ENCODE peak calls at places on chromosomes 7 and 10, in seven cellular contexts. L is MM.1S, J is GM23248, A is PC-3, V is GM23338, H is HCT116, E is PC-9. Q is an unnamed sample.

GRCh38 chr10:111698711-111699110 is 484.9 kb downstream of the GPAM start:
- DNase-seq in V (no peak), H (no peak), A (no peak), J (peak; percentile 33), L (no peak), E (no peak), Q (no peak)

GRCh38 chr10:127715782-127716378 is 21.1 kb upstream of the FOXI2 start:
- DNase-seq in L (peak; percentile 42), E (peak; percentile 41), A (peak; percentile 34), J (peak; percentile 38), V (peak; percentile 67), H (peak; percentile 46), Q (no peak)

GRCh38 chr10:93219347-93219746 is 145.7 kb downstream of the CYP26A1 start:
- DNase-seq in H (no peak), L (no peak), V (no peak), E (no peak), J (no peak), A (no peak), Q (no peak)

GRCh38 chr7:131620673-131621609 is 64.5 kb upstream of the PODXL start:
- DNase-seq in H (no peak), E (peak; percentile 16), J (no peak), L (no peak), V (peak; percentile 48), A (no peak), Q (no peak)

GRCh38 chr7:23956769-23957556 is 246.9 kb downstream of the STK31 start:
- DNase-seq in V (no peak), L (no peak), E (peak; percentile 77), J (no peak), H (no peak), A (peak; percentile 22), Q (peak; percentile 26)

GRCh38 chr10:35270100-35270499 is 66.2 kb upstream of the CCNY start:
- DNase-seq in L (no peak), A (peak; percentile 55), E (no peak), J (peak; percentile 25), V (no peak), H (no peak), Q (no peak)

GRCh38 chr10:17273403-17273802 is 45.4 kb downstream of the VIM start:
- DNase-seq in L (no peak), V (no peak), A (peak; percentile 48), J (peak; percentile 73), E (peak; percentile 42), H (peak; percentile 22), Q (peak; percentile 79)

GRCh38 chr10:5818894-5819293 is 5.7 kb upstream of the GDI2 start:
- DNase-seq in L (no peak), A (no peak), H (no peak), J (no peak), V (no peak), E (no peak), Q (no peak)

GRCh38 chr10:30857803-30858202 is 173.9 kb downstream of the ZNF438 start:
- DNase-seq in E (no peak), H (no peak), L (no peak), A (no peak), J (peak; percentile 80), V (no peak), Q (peak; percentile 24)

GRCh38 chr10:43272030-43272429 is 5.2 kb upstream of the RASGEF1A start:
- DNase-seq in A (no peak), L (no peak), H (no peak), E (no peak), V (no peak), J (no peak), Q (no peak)

GRCh38 chr10:36725581-36726520 is 399.5 kb upstream of the ANKRD30A start:
- DNase-seq in J (peak; percentile 91), E (no peak), A (peak; percentile 100), L (peak; percentile 44), H (no peak), V (peak; percentile 82), Q (peak; percentile 60)

GRCh38 chr10:79424221-79425073 is 21.0 kb downstream of the ZCCHC24 start:
- DNase-seq in E (no peak), A (no peak), L (no peak), V (no peak), H (no peak), J (peak; percentile 43), Q (peak; percentile 85)

GRCh38 chr7:134327896-134328295 is 11.2 kb upstream of the SLC35B4 start:
- DNase-seq in A (peak; percentile 65), E (peak; percentile 58), H (peak; percentile 75), J (peak; percentile 60), L (peak; percentile 70), V (peak; percentile 90), Q (peak; percentile 38)

GRCh38 chr10:93871805-93872204 is 22.0 kb upstream of the SLC35G1 start:
- DNase-seq in A (no peak), E (no peak), H (no peak), L (no peak), V (no peak), J (no peak), Q (peak; percentile 50)

GRCh38 chr10:98485959-98486358 is 39.2 kb upstream of the HPS1 start:
- DNase-seq in V (peak; percentile 6), J (peak; percentile 65), A (peak; percentile 39), H (no peak), E (no peak), L (no peak), Q (no peak)

GRCh38 chr10:98489561-98490481 is 43.1 kb upstream of the HPS1 start:
- DNase-seq in A (peak; percentile 80), H (no peak), J (peak; percentile 59), E (no peak), L (no peak), V (no peak), Q (peak; percentile 16)

GRCh38 chr10:98486421-98486820 is 39.7 kb upstream of the HPS1 start:
- DNase-seq in J (peak; percentile 92), L (no peak), E (no peak), H (no peak), V (no peak), A (peak; percentile 36), Q (no peak)

GRCh38 chr10:98487692-98488091 is 41.0 kb upstream of the HPS1 start:
- DNase-seq in J (no peak), L (no peak), E (no peak), V (no peak), H (peak; percentile 8), A (no peak), Q (no peak)

GRCh38 chr10:98488669-98489430 is 42.1 kb upstream of the HPS1 start:
- DNase-seq in H (no peak), J (no peak), L (no peak), A (peak; percentile 57), E (no peak), V (no peak), Q (no peak)
- H3K9me2 ChIP-seq in H (no peaks in the 10 kb centered on the region), J (peaks cover 2% of the 10 kb centered on the region), L (no peaks in the 10 kb centered on the region), A (no peaks in the 10 kb centered on the region), E (no peaks in the 10 kb centered on the region), V (no peaks in the 10 kb centered on the region), Q (no peaks in the 10 kb centered on the region)

DNA sequence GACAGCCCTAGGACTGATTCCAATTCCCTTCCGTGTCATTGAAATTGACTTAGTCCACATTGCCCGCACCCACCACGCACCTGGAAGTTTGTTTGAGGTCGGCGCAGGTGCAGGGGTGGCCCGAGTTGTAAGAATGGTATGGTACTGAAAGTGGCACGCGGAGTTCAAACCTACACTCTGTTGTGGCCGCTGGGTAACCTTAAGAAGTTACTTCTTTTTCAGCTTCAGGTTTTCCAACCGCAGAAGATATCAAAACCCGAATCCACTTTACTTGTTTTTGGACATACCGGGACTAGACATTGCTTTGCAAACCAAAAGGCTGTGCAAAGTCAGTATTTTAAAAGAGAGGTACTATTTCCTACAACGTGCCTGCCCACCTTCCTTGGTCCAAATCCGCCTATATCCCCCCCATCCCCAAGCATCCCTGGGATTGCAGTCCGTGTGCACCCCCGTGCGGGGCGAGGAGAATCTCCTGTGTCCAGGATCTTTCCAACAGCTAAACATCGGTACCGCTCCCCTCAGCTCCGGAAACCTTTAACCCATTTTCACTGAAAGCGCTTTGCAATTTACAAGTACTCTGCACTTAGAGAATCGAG is 1.0 kb downstream of the IGFBP3 start:
- DNase-seq in L (peak; percentile 75), A (no peak), V (no peak), J (peak; percentile 35), E (no peak), H (no peak), Q (no peak)
- TF ChIP-seq EZH2 in L (no peak), A (no peak), V (no peak), J (no peak), E (no peak), H (no peak), Q (no peak)

GRCh38 chr7:146864644-146865043 is 748.0 kb downstream of the CNTNAP2 start:
- DNase-seq in J (no peak), E (no peak), V (peak; percentile 33), L (no peak), A (no peak), H (no peak), Q (no peak)
- H3K36me3 ChIP-seq in J (no peaks in the 10 kb centered on the region), E (no peaks in the 10 kb centered on the region), V (no peaks in the 10 kb centered on the region), L (no peaks in the 10 kb centered on the region), A (no peaks in the 10 kb centered on the region), H (no peaks in the 10 kb centered on the region), Q (no peaks in the 10 kb centered on the region)

GRCh38 chr10:71594934-71595571 is 124.5 kb downstream of the C10orf105 start:
- DNase-seq in H (no peak), A (no peak), J (no peak), L (no peak), V (no peak), E (no peak), Q (no peak)
- H3K9me2 ChIP-seq in H (no peaks in the 10 kb centered on the region), A (no peaks in the 10 kb centered on the region), J (no peaks in the 10 kb centered on the region), L (no peaks in the 10 kb centered on the region), V (no peaks in the 10 kb centered on the region), E (no peaks in the 10 kb centered on the region), Q (no peaks in the 10 kb centered on the region)

DNA sequence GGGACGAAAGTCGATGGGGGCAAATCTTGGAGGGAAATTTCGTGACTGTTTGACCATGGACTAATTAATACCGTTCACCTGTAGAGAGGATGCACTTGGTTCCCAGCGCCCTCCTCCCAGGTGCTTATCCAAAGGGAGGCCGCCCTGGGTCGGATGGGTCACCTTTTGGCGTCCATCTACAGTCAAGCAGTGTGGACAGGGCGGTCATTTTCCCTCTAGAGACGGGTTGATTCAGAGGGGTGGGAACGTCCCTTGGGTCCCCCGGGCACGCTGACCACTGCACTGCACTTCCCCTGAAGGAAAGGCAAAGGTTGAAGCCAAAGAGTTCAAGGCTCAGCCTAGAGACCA is 2.0 kb downstream of the PRR15 start:
- DNase-seq in L (no peak), V (no peak), J (no peak), A (no peak), E (peak; percentile 13), H (no peak), Q (no peak)
- TF ChIP-seq EZH2 in L (no peak), V (no peak), J (no peak), A (no peak), E (no peak), H (no peak), Q (no peak)

DNA sequence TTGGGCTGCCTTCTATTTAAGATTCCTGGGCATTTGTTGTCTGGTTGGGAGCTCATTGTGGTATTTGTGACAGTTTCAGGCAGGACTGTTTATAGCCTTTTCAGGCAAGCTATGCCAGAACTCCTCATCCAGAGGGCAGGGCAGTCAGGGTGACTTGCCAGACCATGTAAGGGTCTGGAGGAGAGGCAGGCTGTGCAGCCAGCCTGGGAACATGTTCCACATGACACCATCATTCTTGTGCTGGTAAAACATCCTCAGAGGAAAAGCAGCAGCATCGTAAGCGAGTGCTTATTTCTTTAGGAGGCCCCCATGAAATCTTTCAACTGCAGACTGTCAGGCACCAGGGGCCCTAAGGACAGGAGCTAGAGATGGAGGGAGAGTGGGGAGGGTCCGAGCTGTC is 44.0 kb upstream of the SORBS1 start:
- DNase-seq in H (no peak), E (no peak), A (no peak), V (no peak), L (no peak), J (no peak), Q (no peak)
- H3K36me3 ChIP-seq in H (peaks cover 12% of the 10 kb centered on the region), E (no peaks in the 10 kb centered on the region), A (peaks cover 2% of the 10 kb centered on the region), V (peaks cover 24% of the 10 kb centered on the region), L (no peaks in the 10 kb centered on the region), J (peaks cover 33% of the 10 kb centered on the region), Q (no peaks in the 10 kb centered on the region)

Q was measured in hepatocyte.